ENCODE peak calls at places on chromosomes 11 and 22, in seven cellular contexts. P is GM23338, Z is K562, L is HCT116, O is upper lobe of left lung, Y is HepG2, G is Panc1. A is an unnamed sample.

GRCh38 chr22:21680830-21681565 is 15.2 kb downstream of the PPIL2 start:
- ATAC-seq in P (no peak), Z (peak; percentile 8), L (no peak), O (no peak), Y (no peak), G (peak; percentile 28), A (no peak)

GRCh38 chr11:69981119-69981770 is 96.9 kb upstream of the ANO1 start:
- ATAC-seq in P (peak; percentile 8), Z (peak; percentile 97), L (no peak), O (no peak), Y (no peak), G (no peak), A (no peak)

GRCh38 chr11:48037709-48038468 is 57.5 kb downstream of the PTPRJ start:
- ATAC-seq in P (no peak), Z (no peak), L (no peak), O (no peak), Y (no peak), G (no peak), A (no peak)

GRCh38 chr11:96578379-96578778 is 188.6 kb downstream of the JRKL start:
- ATAC-seq in P (no peak), Z (no peak), L (no peak), O (no peak), Y (no peak), G (no peak), A (no peak)

GRCh38 chr11:121337740-121338272 is 45.2 kb downstream of the SC5D start:
- ATAC-seq in P (no peak), Z (no peak), L (no peak), O (no peak), Y (no peak), G (no peak), A (no peak)

GRCh38 chr11:43712676-43713075 is 32.1 kb downstream of the HSD17B12 start:
- ATAC-seq in P (no peak), Z (no peak), L (no peak), O (no peak), Y (no peak), G (no peak), A (no peak)

GRCh38 chr22:25546751-25547150 is 17.7 kb upstream of the GRK3 start:
- ATAC-seq in P (peak; percentile 40), Z (no peak), L (peak; percentile 87), O (peak; percentile 81), Y (no peak), G (no peak), A (no peak)

GRCh38 chr11:65298655-65299179 is 15.9 kb upstream of the CDC42EP2 start:
- ATAC-seq in P (no peak), Z (no peak), L (no peak), O (peak; percentile 83), Y (no peak), G (no peak), A (peak; percentile 61)

GRCh38 chr22:46103181-46103580 is 47.1 kb upstream of the PPARA start:
- ATAC-seq in P (no peak), Z (no peak), L (no peak), O (no peak), Y (no peak), G (no peak), A (no peak)

GRCh38 chr11:77115181-77115611 is 12.6 kb downstream of the OMP start:
- ATAC-seq in P (peak; percentile 85), Z (peak; percentile 85), L (peak; percentile 80), O (no peak), Y (peak; percentile 77), G (peak; percentile 52), A (no peak)

GRCh38 chr11:119266063-119266462 is 50.9 kb downstream of the MCAM start:
- ATAC-seq in P (no peak), Z (no peak), L (no peak), O (no peak), Y (no peak), G (no peak), A (no peak)

GRCh38 chr11:86558219-86558618 is 114.2 kb downstream of the ME3 start:
- ATAC-seq in P (no peak), Z (no peak), L (no peak), O (peak; percentile 92), Y (no peak), G (no peak), A (peak; percentile 89)

GRCh38 chr11:35811783-35812182 is 132.1 kb upstream of the LDLRAD3 start:
- ATAC-seq in P (peak; percentile 44), Z (no peak), L (no peak), O (no peak), Y (no peak), G (no peak), A (no peak)

GRCh38 chr11:49995559-49995958 is 13.2 kb upstream of the OR4C12 start:
- ATAC-seq in P (no peak), Z (peak; percentile 74), L (peak; percentile 49), O (no peak), Y (peak; percentile 89), G (no peak), A (no peak)

GRCh38 chr11:68120212-68121066 is 749 bp downstream of the CHKA start:
- ATAC-seq in P (no peak), Z (peak; percentile 3), L (peak; percentile 3), O (peak; percentile 0), Y (no peak), G (peak; percentile 12), A (peak; percentile 3)

GRCh38 chr11:60767388-60767811 is 10.7 kb downstream of the MS4A15 start:
- ATAC-seq in P (peak; percentile 87), Z (peak; percentile 96), L (peak; percentile 94), O (no peak), Y (peak; percentile 74), G (no peak), A (no peak)

GRCh38 chr11:83693279-83693992 is 407.3 kb upstream of the CCDC90B start:
- ATAC-seq in P (peak; percentile 64), Z (no peak), L (no peak), O (no peak), Y (no peak), G (no peak), A (no peak)

GRCh38 chr11:10388574-10388973 is 66.5 kb upstream of the AMPD3 start:
- ATAC-seq in P (no peak), Z (no peak), L (no peak), O (no peak), Y (no peak), G (no peak), A (peak; percentile 44)

GRCh38 chr11:134818531-134818930 is 406.5 kb upstream of the B3GAT1 start:
- ATAC-seq in P (peak; percentile 75), Z (no peak), L (peak; percentile 77), O (no peak), Y (peak; percentile 65), G (peak; percentile 83), A (no peak)

GRCh38 chr11:83024270-83024854 is 47.3 kb downstream of the RAB30 start:
- ATAC-seq in P (no peak), Z (no peak), L (no peak), O (no peak), Y (no peak), G (no peak), A (no peak)

DNA sequence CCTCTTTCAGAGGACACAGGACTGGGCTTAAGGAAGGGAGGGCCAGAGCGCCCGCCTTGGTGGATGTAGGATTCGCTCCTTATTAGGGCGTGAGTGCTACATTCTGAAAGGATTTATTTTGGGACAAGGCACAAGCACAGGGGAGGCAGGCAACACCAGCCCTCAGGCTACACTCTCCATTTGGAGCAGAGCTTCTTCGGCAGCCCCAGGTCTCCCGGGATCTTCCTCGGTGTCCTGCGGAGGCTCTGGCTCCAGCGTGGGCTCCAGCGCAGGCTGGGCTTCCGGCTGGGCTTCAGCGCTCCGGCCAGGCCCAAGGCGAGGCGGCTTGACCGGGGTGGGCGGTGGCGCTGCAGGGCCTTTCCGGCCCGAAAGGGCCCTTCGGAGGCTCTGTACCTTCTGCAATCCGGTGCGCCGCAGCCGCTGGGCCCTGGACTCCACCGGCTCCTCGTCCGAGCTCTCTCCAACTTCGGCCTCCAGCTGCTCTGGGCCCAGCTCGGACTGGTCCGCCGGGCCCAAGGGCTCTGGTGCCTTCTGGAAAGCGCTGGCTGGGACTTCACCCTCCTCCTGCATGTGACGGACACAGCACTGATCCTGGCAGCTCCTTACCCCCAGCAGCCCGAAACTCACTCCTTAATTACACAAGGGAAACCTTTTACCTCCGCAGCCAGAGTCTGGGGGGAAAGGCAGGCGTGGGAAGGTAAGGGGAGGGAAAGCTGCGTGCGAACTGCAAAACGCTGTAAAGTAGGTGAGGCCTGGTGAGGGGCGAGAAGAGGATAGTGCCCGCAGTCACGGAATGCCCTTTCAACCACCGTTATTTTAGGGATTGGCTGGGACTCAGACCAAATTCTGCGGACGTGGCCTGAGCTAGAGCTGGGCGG is 1.1 kb downstream of the CAVIN3 start:
- ATAC-seq in P (peak; percentile 26), Z (peak; percentile 56), L (peak; percentile 0), O (peak; percentile 62), Y (no peak), G (peak; percentile 37), A (peak; percentile 48)
- TF ChIP-seq POLR2AphosphoS5 in P (peak; percentile 45), Z (no peak), L (no peak), O (peak; percentile 79), Y (no peak), G (peak; percentile 48), A (peak; percentile 89)

GRCh38 chr11:46387456-46387855 is 4.1 kb downstream of the CHRM4 start:
- ATAC-seq in P (no peak), Z (no peak), L (no peak), O (no peak), Y (no peak), G (no peak), A (no peak)
- H3K27me3 ChIP-seq in P (peaks cover 45% of the 10 kb centered on the region), Z (no peaks in the 10 kb centered on the region), L (no peaks in the 10 kb centered on the region), O (peaks cover 27% of the 10 kb centered on the region), Y (peaks cover 13% of the 10 kb centered on the region), G (peaks cover 3% of the 10 kb centered on the region), A (peaks cover 100% of the 10 kb centered on the region)

DNA sequence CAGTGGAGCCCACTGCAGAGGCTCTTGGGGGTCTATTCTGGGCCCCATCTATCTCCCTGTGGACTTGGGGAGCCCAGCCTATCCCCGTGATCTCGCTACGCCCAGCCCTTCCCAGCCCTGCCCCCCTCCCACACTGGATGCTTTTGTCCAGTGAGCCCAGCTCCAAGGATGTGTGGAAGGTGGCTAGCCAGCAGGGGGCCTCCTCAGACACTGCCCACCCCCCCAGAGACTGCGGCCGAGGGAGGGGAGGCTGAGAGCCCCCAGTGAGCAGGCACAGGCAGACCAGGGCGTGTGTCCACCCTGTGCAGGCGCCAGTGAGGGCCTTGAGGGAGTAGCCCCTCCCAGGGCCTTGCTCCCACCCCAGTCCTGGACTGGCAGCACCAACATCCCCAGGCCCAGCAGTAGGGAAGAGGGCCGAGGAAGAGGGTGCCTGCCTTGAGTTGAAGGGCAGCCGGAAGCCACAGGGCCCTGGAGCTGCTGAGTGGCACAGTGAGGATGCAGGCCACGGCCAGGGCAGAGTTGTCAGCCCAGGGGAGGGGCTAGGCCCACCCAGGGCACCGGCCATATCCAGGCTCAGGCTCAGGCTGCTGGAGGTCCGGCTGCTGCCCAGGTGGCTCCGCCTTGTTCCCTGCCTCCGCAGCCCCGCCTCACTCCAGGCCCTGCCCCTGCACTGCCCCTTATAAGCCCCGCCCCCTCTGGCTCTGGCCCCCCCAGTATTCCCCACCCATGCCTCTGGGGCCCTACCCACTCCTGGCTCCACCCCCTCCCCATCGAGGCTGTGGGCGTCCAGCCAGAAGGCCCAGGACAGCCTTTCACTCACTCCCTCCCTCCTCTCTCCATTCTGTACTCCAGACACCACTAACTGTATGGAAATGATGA is 28.0 kb downstream of the MOB2 start:
- ATAC-seq in P (peak; percentile 74), Z (peak; percentile 92), L (peak; percentile 77), O (peak; percentile 49), Y (peak; percentile 37), G (peak; percentile 69), A (peak; percentile 70)
- H3K4me1 ChIP-seq in P (peaks cover 2% of the 10 kb centered on the region), Z (no peaks in the 10 kb centered on the region), L (peaks cover 3% of the 10 kb centered on the region), O (peaks cover 35% of the 10 kb centered on the region), Y (no peaks in the 10 kb centered on the region), G (peaks cover 19% of the 10 kb centered on the region), A (no peaks in the 10 kb centered on the region)

GRCh38 chr11:7584910-7585309 is 71.1 kb downstream of the PPFIBP2 start:
- ATAC-seq in P (no peak), Z (no peak), L (no peak), O (no peak), Y (no peak), G (no peak), A (no peak)
- TF ChIP-seq POLR2AphosphoS5 in P (no peak), Z (no peak), L (no peak), O (no peak), Y (no peak), G (no peak), A (no peak)

A was measured in gastroesophageal sphincter.